ENCODE peak calls at places on chromosome 12, in four cellular contexts. One of them, this sample, is unnamed.

GRCh38 chr12:17108877-17109520 is 503.0 kb upstream of the LMO3 start:
- DNase-seq in GM12891: no peak
- DNase-seq in SK-N-SH: no peak
- DNase-seq in H1: no peak
- DNase-seq in this sample: no peak

GRCh38 chr12:3523058-3523457 is 32.1 kb downstream of the PRMT8 start:
- DNase-seq in GM12891: no peak
- DNase-seq in SK-N-SH: no peak
- DNase-seq in H1: no peak
- DNase-seq in this sample: no peak

GRCh38 chr12:57733928-57734327 is 4.6 kb downstream of the AGAP2 start:
- DNase-seq in GM12891: no peak
- DNase-seq in SK-N-SH: no peak
- DNase-seq in H1: no peak
- DNase-seq in this sample: no peak

GRCh38 chr12:95574799-95575452 is 23.6 kb upstream of the USP44 start:
- DNase-seq in GM12891: no peak
- DNase-seq in SK-N-SH: peak
- DNase-seq in H1: no peak
- DNase-seq in this sample: peak

GRCh38 chr12:118432812-118433540 is 56.6 kb downstream of the SUDS3 start:
- DNase-seq in GM12891: no peak
- DNase-seq in SK-N-SH: no peak
- DNase-seq in H1: no peak
- DNase-seq in this sample: peak

GRCh38 chr12:41963398-41963797 is 181.3 kb downstream of the GXYLT1 start:
- DNase-seq in GM12891: no peak
- DNase-seq in SK-N-SH: no peak
- DNase-seq in H1: no peak
- DNase-seq in this sample: no peak

GRCh38 chr12:119730381-119730780 is 62.4 kb downstream of the PRKAB1 start:
- DNase-seq in GM12891: no peak
- DNase-seq in SK-N-SH: no peak
- DNase-seq in H1: no peak
- DNase-seq in this sample: no peak

GRCh38 chr12:91381309-91381804 is 198.7 kb upstream of the DCN start:
- DNase-seq in GM12891: peak
- DNase-seq in SK-N-SH: peak
- DNase-seq in H1: peak
- DNase-seq in this sample: no peak

GRCh38 chr12:131940121-131940520 is 9.6 kb upstream of the EP400 start:
- DNase-seq in GM12891: no peak
- DNase-seq in SK-N-SH: no peak
- DNase-seq in H1: no peak
- DNase-seq in this sample: no peak

GRCh38 chr12:3106564-3106963 is 29.4 kb downstream of the TSPAN9 start:
- DNase-seq in GM12891: no peak
- DNase-seq in SK-N-SH: no peak
- DNase-seq in H1: no peak
- DNase-seq in this sample: no peak

GRCh38 chr12:25788707-25789106 is 169.8 kb upstream of the RASSF8 start:
- DNase-seq in GM12891: no peak
- DNase-seq in SK-N-SH: no peak
- DNase-seq in H1: no peak
- DNase-seq in this sample: no peak

GRCh38 chr12:71551529-71551928 is 111.9 kb downstream of the LGR5 start:
- DNase-seq in GM12891: no peak
- DNase-seq in SK-N-SH: peak
- DNase-seq in H1: no peak
- DNase-seq in this sample: no peak

GRCh38 chr12:57093412-57094193 is 4.7 kb downstream of the NAB2 start:
- DNase-seq in GM12891: peak
- DNase-seq in SK-N-SH: peak
- DNase-seq in H1: no peak
- DNase-seq in this sample: no peak

GRCh38 chr12:82057770-82058169 is 298.6 kb upstream of the PPFIA2 start:
- DNase-seq in GM12891: no peak
- DNase-seq in SK-N-SH: no peak
- DNase-seq in H1: no peak
- DNase-seq in this sample: no peak

GRCh38 chr12:117076410-117077372 is 22.5 kb downstream of the TESC start:
- DNase-seq in GM12891: no peak
- DNase-seq in SK-N-SH: no peak
- DNase-seq in H1: no peak
- DNase-seq in this sample: no peak

GRCh38 chr12:112198120-112198733 is 72.9 kb downstream of the TRAFD1 start:
- DNase-seq in GM12891: peak
- DNase-seq in SK-N-SH: peak
- DNase-seq in H1: peak
- DNase-seq in this sample: peak

GRCh38 chr12:46266382-46266791 is 2.5 kb downstream of the SLC38A1 start:
- DNase-seq in GM12891: no peak
- DNase-seq in SK-N-SH: peak
- DNase-seq in H1: no peak
- DNase-seq in this sample: no peak

GRCh38 chr12:68932701-68933563 is at the start of gene CPM:
- DNase-seq in GM12891: peak
- DNase-seq in SK-N-SH: peak
- DNase-seq in H1: no peak
- DNase-seq in this sample: no peak

GRCh38 chr12:49902399-49903350 is 1.0 kb downstream of the FAIM2 start:
- DNase-seq in GM12891: no peak
- DNase-seq in SK-N-SH: peak
- DNase-seq in H1: no peak
- DNase-seq in this sample: no peak

GRCh38 chr12:92721130-92721529 is 18.3 kb downstream of the PLEKHG7 start:
- DNase-seq in GM12891: no peak
- DNase-seq in SK-N-SH: no peak
- DNase-seq in H1: no peak
- DNase-seq in this sample: no peak

GRCh38 chr12:92715625-92716024 is 12.8 kb downstream of the PLEKHG7 start:
- DNase-seq in GM12891: no peak
- DNase-seq in SK-N-SH: no peak
- DNase-seq in H1: no peak
- DNase-seq in this sample: no peak

GRCh38 chr12:92718483-92718985 is 15.7 kb downstream of the PLEKHG7 start:
- DNase-seq in GM12891: no peak
- DNase-seq in SK-N-SH: no peak
- DNase-seq in H1: no peak
- DNase-seq in this sample: peak

GRCh38 chr12:92719674-92720073 is 16.9 kb downstream of the PLEKHG7 start:
- DNase-seq in GM12891: no peak
- DNase-seq in SK-N-SH: no peak
- DNase-seq in H1: no peak
- DNase-seq in this sample: no peak

DNA sequence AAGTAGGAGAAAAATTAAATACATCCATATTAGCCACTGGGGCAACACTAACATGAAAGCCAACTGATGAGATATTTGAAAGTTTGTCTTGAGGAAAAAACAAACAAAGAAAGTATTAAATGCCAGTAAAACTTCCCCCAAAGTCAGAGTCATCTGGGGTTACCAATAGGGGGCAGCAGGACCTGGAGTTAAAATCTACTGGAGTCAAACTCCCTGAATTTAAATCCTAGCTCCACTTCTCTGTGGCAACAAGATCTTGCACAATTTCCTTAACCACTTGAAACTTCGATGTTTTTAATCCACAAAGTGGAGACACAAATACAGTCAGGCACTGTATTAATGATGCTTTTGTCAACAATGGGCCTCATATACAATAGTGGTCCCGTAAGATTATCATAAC is 14.4 kb downstream of the PLEKHG7 start:
- DNase-seq in GM12891: no peak
- DNase-seq in SK-N-SH: peak
- DNase-seq in H1: no peak
- DNase-seq in this sample: no peak
- TF ChIP-seq TAF1 in GM12891: no peak
- TF ChIP-seq TAF1 in SK-N-SH: no peak
- TF ChIP-seq TAF1 in H1: no peak
- TF ChIP-seq TAF1 in this sample: no peak

GRCh38 chr12:105025890-105026289 is 39.8 kb downstream of the NOPCHAP1 start:
- DNase-seq in GM12891: no peak
- DNase-seq in SK-N-SH: no peak
- DNase-seq in H1: no peak
- DNase-seq in this sample: no peak
- TF ChIP-seq TAF1 in GM12891: no peak
- TF ChIP-seq TAF1 in SK-N-SH: no peak
- TF ChIP-seq TAF1 in H1: no peak
- TF ChIP-seq TAF1 in this sample: no peak

GRCh38 chr12:53591301-53592206 is 34.6 kb downstream of the ATF7 start:
- DNase-seq in GM12891: no peak
- DNase-seq in SK-N-SH: no peak
- DNase-seq in H1: no peak
- DNase-seq in this sample: peak

GRCh38 chr12:53589915-53590314 is 36.3 kb downstream of the ATF7 start:
- DNase-seq in GM12891: no peak
- DNase-seq in SK-N-SH: no peak
- DNase-seq in H1: no peak
- DNase-seq in this sample: no peak

GRCh38 chr12:53590661-53591060 is 35.5 kb downstream of the ATF7 start:
- DNase-seq in GM12891: no peak
- DNase-seq in SK-N-SH: no peak
- DNase-seq in H1: no peak
- DNase-seq in this sample: peak

GRCh38 chr12:53588155-53588554 is 38.0 kb downstream of the ATF7 start:
- DNase-seq in GM12891: no peak
- DNase-seq in SK-N-SH: no peak
- DNase-seq in H1: no peak
- DNase-seq in this sample: no peak

DNA sequence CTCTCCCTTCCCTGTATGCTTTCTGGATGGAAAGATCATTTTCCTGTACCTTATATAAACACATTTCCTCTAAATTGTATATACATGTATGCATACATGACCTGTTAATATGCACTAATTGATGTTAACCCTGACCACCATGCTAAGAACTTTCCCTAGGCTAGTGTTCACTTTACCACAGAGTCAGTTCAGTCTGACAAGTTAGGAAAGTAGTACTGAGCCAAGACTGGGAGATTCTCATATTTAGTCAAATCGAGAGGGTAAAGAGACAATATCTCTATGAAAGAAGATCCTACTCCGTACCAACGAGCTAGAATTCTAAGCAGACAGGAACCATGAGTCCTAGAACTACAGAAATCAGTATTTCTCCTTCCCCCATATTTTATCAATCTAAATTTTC is 36.8 kb downstream of the ATF7 start:
- DNase-seq in GM12891: no peak
- DNase-seq in SK-N-SH: no peak
- DNase-seq in H1: no peak
- DNase-seq in this sample: no peak
- TF ChIP-seq TAF1 in GM12891: no peak
- TF ChIP-seq TAF1 in SK-N-SH: no peak
- TF ChIP-seq TAF1 in H1: no peak
- TF ChIP-seq TAF1 in this sample: no peak

DNA sequence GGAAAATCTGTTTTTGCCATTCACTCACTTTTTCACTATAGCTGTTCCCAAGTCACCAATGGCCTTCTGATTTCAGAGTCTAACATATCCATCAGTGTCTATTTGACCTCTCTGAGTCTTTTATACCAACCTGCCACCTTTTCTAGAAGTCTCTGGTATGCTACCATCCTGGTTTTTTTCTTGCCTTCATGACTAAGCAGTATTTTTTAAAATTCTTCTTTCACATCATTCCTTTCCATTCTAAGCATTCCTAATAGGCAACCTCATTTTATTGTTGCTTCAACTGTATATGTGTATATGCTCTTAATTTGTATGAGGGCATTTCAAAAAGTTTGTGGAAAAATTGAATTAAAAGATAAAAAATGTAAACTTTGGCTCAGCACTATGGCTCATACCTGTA is 5.0 kb downstream of the IRAK4 start:
- DNase-seq in GM12891: no peak
- DNase-seq in SK-N-SH: no peak
- DNase-seq in H1: no peak
- DNase-seq in this sample: no peak
- TF ChIP-seq TAF1 in GM12891: no peak
- TF ChIP-seq TAF1 in SK-N-SH: no peak
- TF ChIP-seq TAF1 in H1: no peak
- TF ChIP-seq TAF1 in this sample: no peak

DNA sequence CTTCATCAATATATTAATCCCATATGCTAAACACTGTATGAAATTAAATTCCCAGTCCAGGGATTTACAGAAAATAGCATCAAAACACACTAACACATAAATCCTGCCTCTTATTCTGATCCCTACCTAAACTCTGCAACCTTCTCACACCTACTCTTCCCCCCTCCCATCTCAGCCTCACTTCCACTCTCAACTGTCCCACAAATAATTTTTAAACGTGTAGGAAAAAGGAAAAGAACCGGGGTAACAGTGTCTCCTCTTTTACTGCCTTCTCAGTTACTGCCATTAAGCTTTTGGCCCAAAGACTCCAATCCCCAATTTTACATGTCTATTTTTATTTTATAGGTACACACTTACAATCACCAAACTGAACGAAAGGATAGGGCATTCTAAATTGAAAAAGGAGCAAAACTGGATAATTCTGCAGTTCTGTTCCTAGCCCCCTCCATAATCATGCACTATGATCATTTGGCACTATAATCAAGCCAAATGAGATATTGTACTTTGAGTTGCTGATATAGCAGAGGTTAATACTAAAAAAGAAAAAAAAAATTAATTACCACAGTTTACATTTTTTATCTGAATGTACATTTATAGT is 2.9 kb downstream of the DUSP16 start:
- DNase-seq in GM12891: no peak
- DNase-seq in SK-N-SH: no peak
- DNase-seq in H1: no peak
- DNase-seq in this sample: no peak
- TF ChIP-seq TAF1 in GM12891: no peak
- TF ChIP-seq TAF1 in SK-N-SH: no peak
- TF ChIP-seq TAF1 in H1: no peak
- TF ChIP-seq TAF1 in this sample: no peak

GRCh38 chr12:53428741-53429140 is 5.1 kb downstream of the AMHR2 start:
- DNase-seq in GM12891: no peak
- DNase-seq in SK-N-SH: no peak
- DNase-seq in H1: no peak
- DNase-seq in this sample: no peak
- TF ChIP-seq TAF1 in GM12891: no peak
- TF ChIP-seq TAF1 in SK-N-SH: no peak
- TF ChIP-seq TAF1 in H1: no peak
- TF ChIP-seq TAF1 in this sample: no peak

GRCh38 chr12:83168756-83169155 is 482.1 kb downstream of the TMTC2 start:
- DNase-seq in GM12891: no peak
- DNase-seq in SK-N-SH: no peak
- DNase-seq in H1: no peak
- DNase-seq in this sample: no peak
- TF ChIP-seq TAF1 in GM12891: no peak
- TF ChIP-seq TAF1 in SK-N-SH: no peak
- TF ChIP-seq TAF1 in H1: no peak
- TF ChIP-seq TAF1 in this sample: no peak